ENCODE peak calls at places on chromosomes 5 and 9, in seven cellular contexts. F, I, Y, W, T, Q and H are unnamed samples.
A peak's percentile ranks its signal among the peaks of the same experiment; 100 is the strongest.

GRCh38 chr5:140827704-140828401 is at the start of gene PCDHA6:
- DNase-seq in Y (no peak), I (peak; percentile 4), F (no peak), T (no peak), Q (no peak), W (no peak), H (no peak)

GRCh38 chr9:10804486-10804885 is 191.7 kb upstream of the PTPRD start:
- DNase-seq in W (no peak), Y (no peak), T (no peak), I (no peak), Q (no peak), F (no peak), H (no peak)

GRCh38 chr5:34497031-34497808 is 158.9 kb upstream of the RAI14 start:
- DNase-seq in Q (no peak), W (no peak), Y (no peak), T (peak; percentile 38), F (no peak), I (no peak), H (no peak)

GRCh38 chr9:36728651-36729520 is 156.2 kb downstream of the MELK start:
- DNase-seq in T (peak; percentile 54), W (peak; percentile 18), F (peak; percentile 65), Y (peak; percentile 58), I (peak; percentile 85), Q (peak; percentile 12), H (peak; percentile 54)

GRCh38 chr5:174052636-174053035 is 7.1 kb downstream of the NSG2 start:
- DNase-seq in F (no peak), Q (no peak), Y (no peak), T (no peak), I (no peak), W (no peak), H (no peak)

GRCh38 chr9:132987021-132987620 is 8.6 kb downstream of the GFI1B start:
- DNase-seq in Q (no peak), I (no peak), T (no peak), F (no peak), Y (no peak), W (no peak), H (no peak)

GRCh38 chr5:120255214-120255613 is 208.9 kb upstream of the PRR16 start:
- DNase-seq in Q (no peak), I (no peak), Y (no peak), W (no peak), T (no peak), F (no peak), H (no peak)

GRCh38 chr9:98101868-98102273 is 17.2 kb downstream of the TRIM14 start:
- DNase-seq in Q (no peak), F (peak; percentile 72), W (no peak), I (no peak), Y (no peak), T (peak; percentile 87), H (no peak)

GRCh38 chr5:103330875-103331274 is 72.3 kb downstream of the MACIR start:
- DNase-seq in T (no peak), W (no peak), I (no peak), Y (no peak), F (no peak), Q (no peak), H (no peak)

GRCh38 chr5:82290908-82291307 is 12.8 kb upstream of the RPS23 start:
- DNase-seq in T (peak; percentile 74), W (no peak), I (no peak), Q (no peak), Y (no peak), F (no peak), H (no peak)

GRCh38 chr9:109742759-109743388 is 37.1 kb upstream of the PALM2AKAP2 start:
- DNase-seq in I (no peak), Y (no peak), F (no peak), T (peak; percentile 23), W (no peak), Q (no peak), H (no peak)

GRCh38 chr5:78009937-78010527 is 233.9 kb upstream of the TBCA start:
- DNase-seq in Y (no peak), F (no peak), T (no peak), Q (no peak), W (peak; percentile 15), I (no peak), H (no peak)

GRCh38 chr9:90921104-90921503 is 119.5 kb downstream of the SYK start:
- DNase-seq in I (no peak), Y (peak; percentile 1), T (peak; percentile 99), Q (no peak), F (no peak), W (no peak), H (no peak)

GRCh38 chr5:63959177-63959982 is 2.9 kb downstream of the HTR1A start:
- DNase-seq in Q (no peak), T (no peak), W (no peak), Y (no peak), F (no peak), I (no peak), H (no peak)

GRCh38 chr9:37921168-37921510 is 17.2 kb upstream of the SLC25A51 start:
- DNase-seq in Y (no peak), I (no peak), T (no peak), Q (no peak), F (no peak), W (no peak), H (no peak)

GRCh38 chr9:38015267-38015666 is 53.8 kb downstream of the SHB start:
- DNase-seq in T (no peak), F (no peak), Q (no peak), Y (no peak), W (no peak), I (no peak), H (no peak)

GRCh38 chr9:99421369-99421768 is 199.3 kb downstream of the SEC61B start:
- DNase-seq in W (no peak), Q (no peak), T (no peak), I (no peak), F (no peak), Y (no peak), H (no peak)

GRCh38 chr5:72597456-72597948 is 90.3 kb upstream of the ZNF366 start:
- DNase-seq in Y (no peak), W (peak; percentile 59), T (peak; percentile 12), F (no peak), Q (no peak), I (peak; percentile 94), H (peak; percentile 6)

GRCh38 chr9:83523684-83524083 is 14.5 kb downstream of the FRMD3 start:
- DNase-seq in W (no peak), Q (no peak), Y (no peak), T (no peak), I (no peak), F (no peak), H (no peak)

GRCh38 chr5:142015781-142016533 is 3.1 kb upstream of the GNPDA1 start:
- DNase-seq in T (no peak), Y (no peak), W (no peak), I (peak; percentile 92), Q (no peak), F (peak; percentile 58), H (no peak)

GRCh38 chr9:112913326-112913725 is 22.6 kb upstream of the SLC46A2 start:
- DNase-seq in Y (no peak), W (no peak), T (no peak), Q (no peak), I (no peak), F (no peak), H (no peak)

GRCh38 chr9:37969130-37969529 is 65.2 kb upstream of the SLC25A51 start:
- DNase-seq in F (no peak), I (peak; percentile 84), W (no peak), Q (no peak), T (no peak), Y (peak; percentile 65), H (peak; percentile 36)

GRCh38 chr5:127909078-127909477 is 174.5 kb upstream of the SLC12A2 start:
- DNase-seq in Q (no peak), T (peak; percentile 6), W (no peak), Y (peak; percentile 60), F (no peak), I (peak; percentile 68), H (peak; percentile 84)

GRCh38 chr5:17184596-17184995 is 32.8 kb upstream of the BASP1 start:
- DNase-seq in W (no peak), Y (no peak), T (no peak), F (no peak), I (no peak), Q (no peak), H (no peak)

GRCh38 chr9:97703437-97704326 is 6.5 kb upstream of the XPA start:
- DNase-seq in F (peak; percentile 25), I (peak; percentile 81), W (no peak), Q (no peak), Y (peak; percentile 83), T (no peak), H (peak; percentile 50)

GRCh38 chr9:83955985-83956287 is 24.1 kb downstream of the HNRNPK start:
- DNase-seq in I (no peak), W (no peak), Y (no peak), T (no peak), F (peak; percentile 34), Q (no peak), H (no peak)

GRCh38 chr5:125612356-125613149 is 810.7 kb upstream of the GRAMD2B start:
- DNase-seq in Y (no peak), W (no peak), F (no peak), I (peak; percentile 65), Q (peak; percentile 92), T (peak; percentile 6), H (no peak)

GRCh38 chr5:9761706-9762105 is 131.6 kb upstream of the TAS2R1 start:
- DNase-seq in I (no peak), F (no peak), T (no peak), Q (no peak), W (no peak), Y (no peak), H (no peak)

GRCh38 chr5:103847060-103847459 is 284.5 kb upstream of the NUDT12 start:
- DNase-seq in Y (no peak), F (no peak), Q (no peak), W (peak; percentile 63), T (no peak), I (no peak), H (peak; percentile 35)

GRCh38 chr5:76994337-76994736 is 35.9 kb upstream of the AGGF1 start:
- DNase-seq in I (no peak), Q (no peak), Y (no peak), F (no peak), W (no peak), T (no peak), H (no peak)

GRCh38 chr5:160905285-160905684 is 53.3 kb upstream of the ATP10B start:
- DNase-seq in Q (no peak), I (no peak), W (no peak), Y (no peak), T (no peak), F (no peak), H (no peak)

GRCh38 chr5:158881076-158881880 is 218.4 kb downstream of the EBF1 start:
- DNase-seq in Q (no peak), T (no peak), W (no peak), Y (no peak), F (no peak), I (no peak), H (no peak)

GRCh38 chr5:32960340-32961065 is 249.4 kb downstream of the NPR3 start:
- DNase-seq in I (no peak), W (no peak), F (no peak), Y (no peak), T (no peak), Q (no peak), H (no peak)

GRCh38 chr5:39716532-39716971 is 291.8 kb upstream of the DAB2 start:
- DNase-seq in W (peak; percentile 45), Q (no peak), F (peak; percentile 8), I (peak; percentile 68), T (no peak), Y (peak; percentile 17), H (peak; percentile 20)

GRCh38 chr5:101362067-101362466 is 459.0 kb upstream of the ST8SIA4 start:
- DNase-seq in T (no peak), W (no peak), Q (no peak), F (no peak), I (no peak), Y (no peak), H (peak; percentile 2)

GRCh38 chr9:8855046-8855445 is 1055.5 kb upstream of the DMAC1 start:
- DNase-seq in Y (no peak), T (no peak), F (no peak), Q (no peak), I (peak; percentile 29), W (no peak), H (no peak)